ENCODE peak calls at places on chromosome 17, in four cellular contexts. B is tibial artery, N is coronary artery, G is ascending aorta. E is an unnamed sample.

GRCh38 chr17:19672009-19672837 is 23.7 kb downstream of the ALDH3A2 start:
- DNase-seq in B (no peak), N (no peak), G (peak), E (no peak)

GRCh38 chr17:3771140-3771539 is 29.8 kb downstream of the ITGAE start:
- DNase-seq in B (no peak), N (no peak), G (no peak), E (no peak)

GRCh38 chr17:9273334-9274118 is 252.2 kb downstream of the NTN1 start:
- DNase-seq in B (no peak), N (no peak), G (no peak), E (no peak)

GRCh38 chr17:3866269-3866668 is 20.2 kb upstream of the NCBP3 start:
- DNase-seq in B (no peak), N (no peak), G (no peak), E (no peak)

GRCh38 chr17:21417921-21418320 is 41.8 kb downstream of the KCNJ12 start:
- DNase-seq in B (no peak), N (no peak), G (peak), E (peak)

GRCh38 chr17:13864551-13864950 is 204.8 kb upstream of the COX10 start:
- DNase-seq in B (no peak), N (no peak), G (no peak), E (no peak)

GRCh38 chr17:3695723-3696411 is at the start of gene P2RX5:
- DNase-seq in B (peak), N (no peak), G (no peak), E (no peak)

GRCh38 chr17:82098939-82099765 is 1.1 kb upstream of the FASN start:
- DNase-seq in B (no peak), N (no peak), G (no peak), E (no peak)

GRCh38 chr17:64460955-64461354 is 12.0 kb downstream of the MILR1 start:
- DNase-seq in B (no peak), N (no peak), G (no peak), E (no peak)

GRCh38 chr17:18946536-18946935 is 5.4 kb upstream of the SLC5A10 start:
- DNase-seq in B (no peak), N (no peak), G (no peak), E (no peak)

GRCh38 chr17:50270430-50271172 is 3.7 kb upstream of the TMEM92 start:
- DNase-seq in B (peak), N (peak), G (peak), E (peak)

GRCh38 chr17:13395872-13396271 is 205.9 kb downstream of the HS3ST3A1 start:
- DNase-seq in B (no peak), N (no peak), G (no peak), E (no peak)

GRCh38 chr17:41717408-41718286 is 5.5 kb downstream of the GAST start:
- DNase-seq in B (no peak), N (no peak), G (no peak), E (peak)

GRCh38 chr17:72534265-72534664 is 413.4 kb downstream of the SOX9 start:
- DNase-seq in B (no peak), N (no peak), G (no peak), E (no peak)

GRCh38 chr17:34719569-34719968 is 140.2 kb downstream of the TMEM132E start:
- DNase-seq in B (no peak), N (no peak), G (no peak), E (no peak)

GRCh38 chr17:79073706-79074088 is 927 bp upstream of the ENGASE start:
- DNase-seq in B (no peak), N (no peak), G (peak), E (no peak)

GRCh38 chr17:15649861-15650391 is 30.4 kb upstream of the FBXW10B start:
- DNase-seq in B (peak), N (peak), G (peak), E (peak)

GRCh38 chr17:1639549-1639948 is 6.0 kb downstream of the SCARF1 start:
- DNase-seq in B (no peak), N (no peak), G (no peak), E (no peak)

GRCh38 chr17:16878547-16879100 is 93.3 kb downstream of the TNFRSF13B start:
- DNase-seq in B (no peak), N (no peak), G (peak), E (no peak)

GRCh38 chr17:83009414-83010322 is 69.7 kb upstream of the METRNL start:
- DNase-seq in B (no peak), N (no peak), G (no peak), E (no peak)

GRCh38 chr17:44653384-44653783 is 2.9 kb upstream of the MEIOC start:
- DNase-seq in B (no peak), N (no peak), G (no peak), E (no peak)

GRCh38 chr17:63039899-63040602 is 74.0 kb downstream of the TANC2 start:
- DNase-seq in B (no peak), N (no peak), G (no peak), E (no peak)

GRCh38 chr17:19578545-19578944 is 44.9 kb downstream of the SLC47A1 start:
- DNase-seq in B (no peak), N (no peak), G (no peak), E (no peak)

GRCh38 chr17:40313660-40314556 is 4.9 kb downstream of the RARA start:
- DNase-seq in B (peak), N (no peak), G (no peak), E (no peak)

GRCh38 chr17:73802314-73802713 is 158.1 kb upstream of the SDK2 start:
- DNase-seq in B (no peak), N (no peak), G (peak), E (no peak)

GRCh38 chr17:57085448-57086068 is 512 bp downstream of the AKAP1 start:
- DNase-seq in B (peak), N (peak), G (peak), E (no peak)

GRCh38 chr17:32553168-32553567 is 66.4 kb downstream of the CDK5R1 start:
- DNase-seq in B (no peak), N (no peak), G (no peak), E (no peak)

GRCh38 chr17:12918132-12918531 is 99.7 kb downstream of the ELAC2 start:
- DNase-seq in B (no peak), N (no peak), G (no peak), E (no peak)

GRCh38 chr17:35002876-35003551 is 22.7 kb downstream of the LIG3 start:
- DNase-seq in B (no peak), N (no peak), G (no peak), E (no peak)

GRCh38 chr17:305090-305976 is 47.3 kb downstream of the RPH3AL start:
- DNase-seq in B (no peak), N (no peak), G (no peak), E (no peak)

GRCh38 chr17:44610871-44611270 is 45.4 kb upstream of the MEIOC start:
- DNase-seq in B (no peak), N (no peak), G (no peak), E (no peak)

GRCh38 chr17:31629696-31630470 is 229.2 kb downstream of the COPRS start:
- DNase-seq in B (no peak), N (no peak), G (no peak), E (no peak)

GRCh38 chr17:62966426-62967110 is 533 bp downstream of the TANC2 start:
- DNase-seq in B (no peak), N (no peak), G (no peak), E (no peak)

DNA sequence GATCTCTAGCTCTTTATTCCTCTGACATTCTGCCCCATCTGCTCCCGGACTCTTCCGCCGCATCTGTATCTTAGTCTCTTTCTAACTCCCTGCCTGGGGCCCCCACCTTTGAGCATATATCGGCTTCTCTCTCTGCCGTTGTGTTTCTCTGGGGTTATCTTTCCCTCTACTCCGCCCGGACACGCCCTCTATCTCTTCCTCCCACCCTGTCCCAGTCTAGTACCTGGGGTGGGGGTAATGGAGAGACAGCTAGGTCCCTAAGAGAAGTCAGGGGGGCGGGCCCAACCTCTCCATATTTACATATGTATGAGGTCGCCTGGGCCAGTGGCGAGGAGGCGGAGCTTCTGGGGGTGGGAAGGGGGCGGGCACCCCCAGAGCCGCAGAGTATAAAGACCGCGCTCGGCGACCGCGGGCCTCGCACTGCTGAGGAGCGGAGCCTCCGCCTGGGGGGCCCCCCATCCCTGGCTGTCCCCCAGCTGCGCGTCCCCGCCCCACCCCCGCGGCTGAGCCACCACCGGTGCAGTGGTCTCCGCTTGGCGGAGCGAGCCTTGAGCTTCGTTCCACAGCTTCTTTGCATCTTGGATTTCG is at the start of gene ATP1B2:
- DNase-seq in B (no peak), N (no peak), G (peak), E (peak)
- H3K4me3 ChIP-seq in B (peak), N (peak), G (peak), E (peak)

GRCh38 chr17:66353937-66354401 is 51.6 kb downstream of the PRKCA start:
- DNase-seq in B (no peak), N (no peak), G (no peak), E (no peak)
- H3K27ac ChIP-seq in B (no peak), N (no peak), G (no peak), E (no peak)

DNA sequence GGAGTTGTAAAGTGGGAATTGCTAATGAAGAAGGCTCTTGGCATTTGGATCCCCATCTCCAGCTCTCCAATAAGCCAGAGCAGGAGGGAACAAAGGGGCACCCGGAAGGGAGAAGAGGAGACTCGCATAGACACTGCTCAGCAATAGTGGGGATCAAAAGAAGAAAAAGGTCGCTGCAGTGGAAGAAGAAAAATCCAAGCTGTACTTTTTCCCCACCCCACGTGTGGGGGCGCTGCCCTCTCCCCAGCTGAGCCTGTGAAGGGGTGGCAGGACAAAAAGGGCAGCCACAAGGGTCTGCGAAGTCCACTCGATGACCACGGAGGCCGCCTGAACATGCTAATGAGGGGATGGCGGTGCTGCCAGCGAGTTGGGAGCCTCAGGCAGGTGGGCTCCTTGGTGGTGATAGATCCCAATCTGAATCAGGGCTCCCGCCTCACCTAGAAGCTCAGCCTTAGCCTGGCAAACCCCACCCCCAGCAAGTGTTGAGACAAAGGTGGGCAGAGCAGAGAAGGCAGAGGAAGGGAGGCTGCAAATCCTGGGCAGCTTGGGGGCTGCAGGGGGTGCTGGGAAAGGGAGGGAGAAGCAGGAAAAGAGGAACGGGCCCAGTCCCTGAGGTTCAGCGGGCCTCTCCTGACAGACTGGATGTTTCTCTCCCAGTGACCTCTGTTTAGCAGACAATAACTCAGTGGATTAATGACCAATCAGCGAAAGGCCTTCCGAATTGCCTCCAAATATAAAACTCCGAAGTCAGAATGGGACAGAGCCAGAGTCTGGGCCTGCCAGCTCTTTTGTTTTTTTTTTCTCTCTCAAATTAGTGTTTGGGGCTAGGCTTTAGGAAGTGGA is 14.9 kb upstream of the HOXB2 start:
- DNase-seq in B (no peak), N (no peak), G (no peak), E (no peak)
- H3K4me3 ChIP-seq in B (no peak), N (no peak), G (no peak), E (peak)

GRCh38 chr17:29710891-29711418 is 88.2 kb upstream of the CORO6 start:
- DNase-seq in B (no peak), N (no peak), G (no peak), E (no peak)
- H3K27ac ChIP-seq in B (no peak), N (peak), G (no peak), E (no peak)

GRCh38 chr17:48620497-48621139 is 5.5 kb upstream of the HOXB8 start:
- DNase-seq in B (no peak), N (no peak), G (no peak), E (no peak)
- H3K4me3 ChIP-seq in B (no peak), N (no peak), G (no peak), E (no peak)

E was measured in breast epithelium.